ENCODE peak calls at places on chromosomes 11 and 22, in seven cellular contexts. C is K562, D is IMR-90, T is HepG2, J is H1, G is GM12878, F is HCT116. L is an unnamed sample.

GRCh38 chr11:62343822-62344609 is 6.8 kb downstream of the ASRGL1 start:
- DNase-seq in C (no peak), D (no peak), T (no peak), J (no peak), G (no peak), F (no peak), L (no peak)

GRCh38 chr11:120875986-120876385 is 147.9 kb upstream of the TBCEL start:
- DNase-seq in C (no peak), D (no peak), T (no peak), J (no peak), G (no peak), F (no peak), L (no peak)

GRCh38 chr11:122215244-122215992 is 99.4 kb upstream of the BLID start:
- DNase-seq in C (peak), D (peak), T (peak), J (peak), G (no peak), F (peak), L (peak)

GRCh38 chr22:43018615-43019014 is 3.7 kb upstream of the PACSIN2 start:
- DNase-seq in C (no peak), D (no peak), T (peak), J (no peak), G (no peak), F (no peak), L (no peak)

GRCh38 chr22:42366815-42367581 is 65.2 kb downstream of the NFAM1 start:
- DNase-seq in C (no peak), D (no peak), T (no peak), J (no peak), G (no peak), F (no peak), L (no peak)

GRCh38 chr11:70590356-70590991 is 192.1 kb downstream of the CTTN start:
- DNase-seq in C (no peak), D (no peak), T (no peak), J (no peak), G (no peak), F (no peak), L (no peak)

GRCh38 chr11:134760957-134761356 is 348.9 kb upstream of the B3GAT1 start:
- DNase-seq in C (no peak), D (no peak), T (no peak), J (no peak), G (no peak), F (no peak), L (no peak)

GRCh38 chr11:47377571-47378010 is 756 bp downstream of the SPI1 start:
- DNase-seq in C (no peak), D (no peak), T (no peak), J (no peak), G (no peak), F (no peak), L (no peak)

GRCh38 chr22:30969532-30970355 is 679 bp downstream of the TUG1 start:
- DNase-seq in C (peak), D (peak), T (peak), J (no peak), G (no peak), F (no peak), L (peak)

GRCh38 chr11:20117291-20117690 is 43.0 kb downstream of the DBX1 start:
- DNase-seq in C (no peak), D (no peak), T (no peak), J (no peak), G (no peak), F (no peak), L (no peak)

GRCh38 chr11:99260696-99261095 is 239.9 kb downstream of the CNTN5 start:
- DNase-seq in C (no peak), D (peak), T (no peak), J (no peak), G (no peak), F (no peak), L (no peak)

GRCh38 chr22:32322986-32323385 is 34.7 kb upstream of the RFPL3 start:
- DNase-seq in C (no peak), D (no peak), T (no peak), J (no peak), G (no peak), F (no peak), L (no peak)

GRCh38 chr11:35463211-35463810 is 44.0 kb upstream of the SLC1A2 start:
- DNase-seq in C (no peak), D (no peak), T (no peak), J (no peak), G (no peak), F (no peak), L (no peak)

GRCh38 chr11:12017865-12018453 is 9.5 kb upstream of the DKK3 start:
- DNase-seq in C (peak), D (peak), T (no peak), J (no peak), G (no peak), F (no peak), L (no peak)

GRCh38 chr11:12017243-12017678 is 8.8 kb upstream of the DKK3 start:
- DNase-seq in C (no peak), D (peak), T (no peak), J (no peak), G (no peak), F (no peak), L (no peak)

GRCh38 chr11:12015486-12015885 is 7.1 kb upstream of the DKK3 start:
- DNase-seq in C (no peak), D (no peak), T (no peak), J (no peak), G (no peak), F (no peak), L (no peak)

GRCh38 chr11:12013771-12014170 is 5.3 kb upstream of the DKK3 start:
- DNase-seq in C (no peak), D (no peak), T (no peak), J (no peak), G (no peak), F (no peak), L (no peak)

DNA sequence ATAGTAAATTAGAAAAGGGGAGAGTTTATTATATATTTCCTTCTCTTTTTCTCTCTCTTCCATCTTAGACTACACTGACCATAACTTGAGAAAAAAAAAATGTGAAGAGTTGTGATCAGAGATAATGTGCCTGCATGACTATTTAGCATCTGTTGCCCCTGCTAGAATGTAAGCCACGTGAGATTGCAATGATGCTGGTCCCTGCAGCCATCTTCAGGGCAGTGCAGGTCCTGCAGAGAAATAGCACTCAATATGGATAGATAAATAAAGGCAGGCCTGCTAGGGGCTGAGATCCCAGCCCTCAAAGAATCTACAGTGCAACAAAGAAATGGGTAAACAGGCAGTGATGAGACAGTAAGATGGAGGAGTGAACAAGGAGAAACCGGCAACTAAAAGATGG is 7.8 kb upstream of the DKK3 start:
- DNase-seq in C (no peak), D (no peak), T (no peak), J (no peak), G (no peak), F (no peak), L (no peak)
- TF ChIP-seq CEBPB in C (no peak), D (no peak), T (no peak), J (no peak), G (no peak), F (no peak), L (no peak)

GRCh38 chr11:7585816-7586215 is 72.0 kb downstream of the PPFIBP2 start:
- DNase-seq in C (no peak), D (peak), T (no peak), J (no peak), G (no peak), F (no peak), L (no peak)

GRCh38 chr11:7583248-7583647 is 69.4 kb downstream of the PPFIBP2 start:
- DNase-seq in C (no peak), D (no peak), T (no peak), J (no peak), G (no peak), F (no peak), L (no peak)

GRCh38 chr11:7579226-7579825 is 65.5 kb downstream of the PPFIBP2 start:
- DNase-seq in C (no peak), D (peak), T (no peak), J (no peak), G (no peak), F (no peak), L (no peak)

GRCh38 chr11:7584910-7585309 is 71.1 kb downstream of the PPFIBP2 start:
- DNase-seq in C (no peak), D (no peak), T (no peak), J (no peak), G (no peak), F (no peak), L (no peak)

GRCh38 chr11:7582338-7582985 is 68.7 kb downstream of the PPFIBP2 start:
- DNase-seq in C (no peak), D (no peak), T (no peak), J (no peak), G (no peak), F (no peak), L (no peak)
- H3K4me2 ChIP-seq in C (no peak), D (no peak), T (no peak), J (no peak), G (no peak), F (no peak), L (no peak)

GRCh38 chr22:24584871-24585411 is 7.9 kb downstream of the LRRC75B start:
- DNase-seq in C (no peak), D (no peak), T (no peak), J (no peak), G (no peak), F (no peak), L (no peak)
- TF ChIP-seq CEBPB in C (no peak), D (no peak), T (no peak), J (no peak), G (no peak), F (no peak), L (no peak)

GRCh38 chr11:77410076-77410827 is 63.6 kb downstream of the PAK1 start:
- DNase-seq in C (no peak), D (no peak), T (no peak), J (no peak), G (no peak), F (no peak), L (no peak)
- H3K4me2 ChIP-seq in C (no peak), D (peak), T (no peak), J (peak), G (peak), F (peak), L (peak)

GRCh38 chr11:44630511-44631210 is 65.2 kb downstream of the CD82 start:
- DNase-seq in C (no peak), D (no peak), T (no peak), J (no peak), G (no peak), F (no peak), L (no peak)

GRCh38 chr11:44634401-44635281 is 69.2 kb downstream of the CD82 start:
- DNase-seq in C (peak), D (peak), T (no peak), J (no peak), G (no peak), F (peak), L (peak)

GRCh38 chr11:44631831-44632230 is 66.4 kb downstream of the CD82 start:
- DNase-seq in C (no peak), D (no peak), T (no peak), J (no peak), G (no peak), F (no peak), L (no peak)

GRCh38 chr11:44633641-44634040 is 68.2 kb downstream of the CD82 start:
- DNase-seq in C (no peak), D (no peak), T (no peak), J (no peak), G (no peak), F (no peak), L (peak)

GRCh38 chr11:44632466-44633123 is 67.1 kb downstream of the CD82 start:
- DNase-seq in C (peak), D (no peak), T (peak), J (no peak), G (no peak), F (peak), L (peak)
- TF ChIP-seq CEBPB in C (no peak), D (no peak), T (no peak), J (no peak), G (no peak), F (no peak), L (no peak)

GRCh38 chr11:118533769-118534729 is 3.1 kb downstream of the TMEM25 start:
- DNase-seq in C (peak), D (no peak), T (peak), J (no peak), G (no peak), F (no peak), L (no peak)

GRCh38 chr11:118532091-118532490 is 1.1 kb downstream of the TMEM25 start:
- DNase-seq in C (no peak), D (no peak), T (no peak), J (no peak), G (no peak), F (no peak), L (no peak)

GRCh38 chr11:118531597-118532084 is 649 bp downstream of the TMEM25 start:
- DNase-seq in C (no peak), D (no peak), T (peak), J (no peak), G (no peak), F (no peak), L (no peak)

GRCh38 chr11:118535261-118535660 is 4.3 kb downstream of the TMEM25 start:
- DNase-seq in C (no peak), D (no peak), T (no peak), J (no peak), G (no peak), F (no peak), L (no peak)

GRCh38 chr11:118532852-118533768 is 2.1 kb downstream of the TMEM25 start:
- DNase-seq in C (no peak), D (no peak), T (no peak), J (no peak), G (no peak), F (no peak), L (no peak)
- H3K4me2 ChIP-seq in C (no peak), D (no peak), T (peak), J (no peak), G (no peak), F (no peak), L (no peak)